ENCODE peak calls at places on chromosomes 6 and 20, in ten cellular contexts. C is CD4-positive, alpha-beta T cell; W is lower lobe of right lung; R is A549; X is left lung; Y is upper lobe of right lung; O is RWPE2; Z is upper lobe of left lung; U is pancreas; N is psoas muscle. E is an unnamed sample.

GRCh38 chr20:58235010-58235409 is 6.6 kb upstream of the ANKRD60 start:
- ATAC-seq in W (no peak), O (no peak), Z (no peak), R (no peak), N (no peak), U (no peak), X (no peak), C (no peak), Y (no peak), E (no peak)

GRCh38 chr6:159609813-159610212 is 83.2 kb downstream of the SOD2 start:
- ATAC-seq in R (no peak), N (peak; percentile 10), C (no peak), W (peak; percentile 29), Y (no peak), U (no peak), X (no peak), Z (peak; percentile 60), O (no peak), E (no peak)

GRCh38 chr6:150702675-150703074 is 103.0 kb downstream of the PLEKHG1 start:
- ATAC-seq in W (peak; percentile 64), Y (peak; percentile 71), R (no peak), C (no peak), Z (peak; percentile 57), U (peak; percentile 57), X (peak; percentile 44), N (no peak), O (no peak), E (peak; percentile 39)

GRCh38 chr6:10425973-10426780 is 11.3 kb upstream of the TFAP2A start:
- ATAC-seq in O (peak; percentile 19), X (peak; percentile 87), U (peak; percentile 85), Z (peak; percentile 70), R (peak; percentile 47), Y (peak; percentile 79), N (peak; percentile 53), W (peak; percentile 85), C (peak; percentile 34), E (peak; percentile 54)

GRCh38 chr20:8837396-8837795 is 231.5 kb upstream of the PLCB4 start:
- ATAC-seq in U (no peak), Z (no peak), X (no peak), Y (no peak), W (no peak), R (peak; percentile 71), C (no peak), O (peak; percentile 81), N (no peak), E (no peak)

GRCh38 chr6:142356271-142356938 is 54.6 kb downstream of the ADGRG6 start:
- ATAC-seq in W (no peak), U (no peak), Y (no peak), O (no peak), X (peak; percentile 32), Z (peak; percentile 83), R (peak; percentile 39), N (no peak), C (peak; percentile 14), E (peak; percentile 55)

GRCh38 chr6:2790588-2790987 is 25.4 kb downstream of the WRNIP1 start:
- ATAC-seq in Y (peak; percentile 23), U (peak; percentile 67), C (no peak), N (peak; percentile 29), Z (peak; percentile 56), R (peak; percentile 92), X (peak; percentile 44), O (peak; percentile 20), W (peak; percentile 43), E (peak; percentile 77)

GRCh38 chr20:49312661-49313060 is 34.8 kb upstream of the ZNFX1 start:
- ATAC-seq in R (no peak), Z (no peak), W (no peak), N (no peak), U (no peak), C (no peak), X (no peak), Y (no peak), O (no peak), E (no peak)

GRCh38 chr20:4720977-4721349 is 746 bp upstream of the PRND start:
- ATAC-seq in R (peak; percentile 66), U (peak; percentile 19), C (no peak), Z (no peak), O (peak; percentile 37), W (peak; percentile 3), N (no peak), Y (peak; percentile 3), X (peak; percentile 16), E (peak; percentile 17)

GRCh38 chr6:84409911-84410310 is 182.5 kb upstream of the CEP162 start:
- ATAC-seq in N (no peak), O (no peak), U (no peak), Y (no peak), C (no peak), W (no peak), X (no peak), Z (no peak), R (no peak), E (no peak)

GRCh38 chr20:14953736-14954135 is 616.3 kb upstream of the FLRT3 start:
- ATAC-seq in Y (no peak), R (no peak), C (no peak), U (no peak), O (no peak), X (no peak), N (no peak), Z (no peak), W (no peak), E (no peak)

GRCh38 chr6:28974505-28974904 is 30.6 kb downstream of the ZNF311 start:
- ATAC-seq in R (no peak), W (no peak), U (no peak), Z (no peak), N (no peak), C (no peak), O (no peak), X (no peak), Y (no peak), E (no peak)

GRCh38 chr6:47203266-47203967 is 106.3 kb downstream of the TNFRSF21 start:
- ATAC-seq in O (no peak), N (no peak), Y (peak; percentile 66), Z (peak; percentile 51), U (no peak), R (no peak), W (peak; percentile 65), C (peak; percentile 84), X (no peak), E (no peak)

GRCh38 chr6:22886881-22887581 is 317.7 kb downstream of the HDGFL1 start:
- ATAC-seq in R (no peak), N (no peak), C (no peak), U (peak; percentile 45), W (no peak), X (peak; percentile 20), Z (no peak), O (no peak), Y (no peak), E (no peak)

GRCh38 chr6:31585531-31585930 is 546 bp upstream of the LST1 start:
- ATAC-seq in R (peak; percentile 8), Z (no peak), W (no peak), O (no peak), Y (no peak), X (no peak), N (no peak), C (peak; percentile 28), U (no peak), E (no peak)

GRCh38 chr6:138461647-138462046 is 37.6 kb downstream of the NHSL1 start:
- ATAC-seq in Y (no peak), C (no peak), R (no peak), N (no peak), Z (no peak), W (no peak), O (no peak), X (no peak), U (no peak), E (no peak)

GRCh38 chr6:138467901-138468300 is 31.4 kb downstream of the NHSL1 start:
- ATAC-seq in Z (no peak), O (no peak), N (no peak), R (no peak), Y (no peak), X (no peak), C (no peak), W (no peak), U (no peak), E (no peak)

GRCh38 chr6:138468320-138469015 is 30.8 kb downstream of the NHSL1 start:
- ATAC-seq in U (no peak), X (peak; percentile 17), N (no peak), Z (no peak), O (peak; percentile 76), R (peak; percentile 92), C (no peak), W (peak; percentile 33), Y (no peak), E (no peak)

GRCh38 chr6:138464085-138464484 is 35.2 kb downstream of the NHSL1 start:
- ATAC-seq in X (no peak), N (no peak), O (no peak), U (no peak), W (peak; percentile 10), C (no peak), Y (peak; percentile 39), Z (no peak), R (no peak), E (no peak)

GRCh38 chr6:138465007-138465645 is 34.2 kb downstream of the NHSL1 start:
- ATAC-seq in Z (no peak), W (peak; percentile 49), U (peak; percentile 40), X (peak; percentile 81), O (peak; percentile 94), N (no peak), Y (peak; percentile 54), R (peak; percentile 72), C (no peak), E (no peak)
- H3K27ac ChIP-seq in Z (no peak overlapping the region), W (no peak overlapping the region), U (no peak overlapping the region), X (no peak overlapping the region), O (peak overlapping the region; percentile 93), N (no peak overlapping the region), Y (no peak overlapping the region), R (peak overlapping the region; percentile 79), C (no peak overlapping the region), E (no peak overlapping the region)

GRCh38 chr6:41716516-41717446 is 18.6 kb downstream of the TFEB start:
- ATAC-seq in O (no peak), U (no peak), Z (no peak), N (peak; percentile 68), X (peak; percentile 1), Y (no peak), R (no peak), C (no peak), W (no peak), E (no peak)
- H3K27ac ChIP-seq in O (no peak overlapping the region), U (no peak overlapping the region), Z (no peak overlapping the region), N (peak overlapping the region; percentile 88), X (no peak overlapping the region), Y (peak overlapping the region; percentile 1), R (peak overlapping the region; percentile 26), C (no peak overlapping the region), W (no peak overlapping the region), E (no peak overlapping the region)

GRCh38 chr20:53891306-53891894 is 179.0 kb downstream of the BCAS1 start:
- ATAC-seq in X (no peak), R (no peak), C (no peak), Y (no peak), N (no peak), U (no peak), Z (no peak), O (no peak), W (no peak), E (no peak)
- H3K27ac ChIP-seq in X (peak overlapping the region; percentile 37), R (no peak overlapping the region), C (no peak overlapping the region), Y (no peak overlapping the region), N (no peak overlapping the region), U (no peak overlapping the region), Z (no peak overlapping the region), O (peak overlapping the region; percentile 80), W (no peak overlapping the region), E (no peak overlapping the region)

DNA sequence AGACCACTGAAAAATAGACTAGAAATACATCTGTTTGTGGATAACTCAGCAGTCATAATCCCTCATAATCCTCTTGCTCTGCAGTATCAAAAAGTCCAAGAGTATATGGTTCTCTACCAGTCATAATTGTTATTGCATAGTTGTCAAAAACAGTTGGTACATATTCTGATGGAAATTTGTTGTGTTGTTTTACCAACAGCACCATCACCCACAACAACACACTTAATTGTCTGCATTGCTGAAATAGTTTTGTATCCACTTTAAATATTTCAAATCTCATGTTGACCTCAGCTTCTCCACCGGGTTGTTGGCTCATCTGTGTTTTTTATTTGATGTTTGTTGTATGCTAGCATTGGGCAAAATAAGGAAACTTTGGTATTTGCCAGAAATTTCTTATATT is 39.4 kb downstream of the ITCH start:
- ATAC-seq in R (no peak), W (no peak), U (no peak), C (no peak), Z (no peak), O (no peak), X (no peak), Y (no peak), N (no peak), E (no peak)
- H3K27ac ChIP-seq in R (no peak overlapping the region), W (no peak overlapping the region), U (no peak overlapping the region), C (no peak overlapping the region), Z (no peak overlapping the region), O (peak overlapping the region; percentile 57), X (no peak overlapping the region), Y (no peak overlapping the region), N (no peak overlapping the region), E (no peak overlapping the region)